ENCODE peak calls at places on chromosome 4, in five cellular contexts. Z, O, H, K and C are unnamed samples.

GRCh38 chr4:98416844-98417243 is 155.7 kb downstream of the RAP1GDS1 start:
- DNase-seq in Z (no peak), O (no peak), H (no peak), K (no peak), C (no peak)

GRCh38 chr4:6875431-6875831 is 34.2 kb upstream of the TBC1D14 start:
- DNase-seq in Z (no peak), O (no peak), H (no peak), K (no peak), C (no peak)

GRCh38 chr4:163048447-163048846 is 118.2 kb downstream of the NAF1 start:
- DNase-seq in Z (peak), O (peak), H (peak), K (peak), C (peak)

GRCh38 chr4:183837222-183837621 is 67.9 kb upstream of the STOX2 start:
- DNase-seq in Z (no peak), O (no peak), H (no peak), K (no peak), C (no peak)

GRCh38 chr4:27048350-27049100 is 187.9 kb downstream of the STIM2 start:
- DNase-seq in Z (no peak), O (no peak), H (peak), K (peak), C (peak)

GRCh38 chr4:185726931-185727330 is 85.1 kb downstream of the SORBS2 start:
- DNase-seq in Z (no peak), O (peak), H (no peak), K (no peak), C (no peak)

GRCh38 chr4:156779046-156779445 is 192.6 kb downstream of the PDGFC start:
- DNase-seq in Z (no peak), O (no peak), H (no peak), K (peak), C (no peak)

GRCh38 chr4:112144546-112145325 is 518 bp upstream of the FAM241A start:
- DNase-seq in Z (no peak), O (peak), H (no peak), K (no peak), C (no peak)

GRCh38 chr4:2862528-2862927 is 18.9 kb downstream of the ADD1 start:
- DNase-seq in Z (no peak), O (no peak), H (peak), K (peak), C (peak)

GRCh38 chr4:10098770-10099139 is 17.8 kb downstream of the WDR1 start:
- DNase-seq in Z (no peak), O (no peak), H (no peak), K (peak), C (no peak)

GRCh38 chr4:173046818-173047217 is 121.8 kb upstream of the GALNT7 start:
- DNase-seq in Z (peak), O (no peak), H (peak), K (peak), C (no peak)

GRCh38 chr4:41744572-41745291 is 3.8 kb downstream of the PHOX2B start:
- DNase-seq in Z (no peak), O (no peak), H (no peak), K (no peak), C (peak)

GRCh38 chr4:41746025-41746439 is 2.5 kb downstream of the PHOX2B start:
- DNase-seq in Z (no peak), O (no peak), H (peak), K (peak), C (no peak)

GRCh38 chr4:41747230-41748055 is 1.1 kb downstream of the PHOX2B start:
- DNase-seq in Z (no peak), O (no peak), H (peak), K (peak), C (peak)

GRCh38 chr4:41746440-41747229 is 1.9 kb downstream of the PHOX2B start:
- DNase-seq in Z (no peak), O (no peak), H (peak), K (no peak), C (peak)

GRCh38 chr4:41745292-41746024 is 3.1 kb downstream of the PHOX2B start:
- DNase-seq in Z (peak), O (no peak), H (peak), K (no peak), C (peak)
- H3K4me3 ChIP-seq in Z (no peak), O (no peak), H (no peak), K (no peak), C (no peak)

GRCh38 chr4:175807596-175807995 is 4.5 kb downstream of the GPM6A start:
- DNase-seq in Z (no peak), O (no peak), H (no peak), K (no peak), C (peak)
- H3K4me3 ChIP-seq in Z (no peak), O (no peak), H (no peak), K (no peak), C (no peak)

DNA sequence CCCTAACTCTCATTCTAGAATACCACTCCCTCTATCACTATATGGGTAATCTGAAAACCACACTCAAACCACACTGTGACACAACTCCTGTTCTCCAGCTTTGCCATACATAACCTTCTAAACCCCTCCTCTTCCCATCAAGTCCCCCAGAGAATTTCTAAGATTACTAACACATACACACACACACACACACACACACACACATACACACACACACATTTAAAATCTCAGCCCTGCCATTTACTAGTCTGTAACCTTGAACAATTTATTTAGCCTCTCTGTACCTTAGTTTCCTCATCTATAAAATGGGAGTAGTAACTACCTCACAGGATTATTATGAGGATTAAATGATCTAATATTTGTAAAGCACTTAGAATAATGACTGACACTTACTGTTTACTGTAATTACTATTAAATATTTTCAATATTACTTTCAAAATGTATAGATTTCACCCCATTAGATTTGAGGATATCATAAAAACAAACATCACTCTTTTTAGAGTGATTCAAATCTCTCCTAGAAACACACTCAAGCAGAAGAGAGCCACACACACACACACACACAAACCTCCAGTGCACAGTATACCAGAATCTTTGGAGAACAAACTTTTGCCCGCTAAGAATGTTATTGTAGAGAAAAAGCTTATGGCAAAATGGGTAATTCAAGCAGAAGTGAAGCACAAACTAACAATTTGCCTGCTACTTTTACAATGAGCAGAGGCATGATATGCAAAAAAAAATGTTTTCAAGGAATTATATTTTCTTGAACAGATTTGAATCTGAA is 3.8 kb downstream of the ANKRD50 start:
- DNase-seq in Z (no peak), O (no peak), H (no peak), K (peak), C (no peak)
- H3K4me3 ChIP-seq in Z (no peak), O (no peak), H (no peak), K (peak), C (no peak)

DNA sequence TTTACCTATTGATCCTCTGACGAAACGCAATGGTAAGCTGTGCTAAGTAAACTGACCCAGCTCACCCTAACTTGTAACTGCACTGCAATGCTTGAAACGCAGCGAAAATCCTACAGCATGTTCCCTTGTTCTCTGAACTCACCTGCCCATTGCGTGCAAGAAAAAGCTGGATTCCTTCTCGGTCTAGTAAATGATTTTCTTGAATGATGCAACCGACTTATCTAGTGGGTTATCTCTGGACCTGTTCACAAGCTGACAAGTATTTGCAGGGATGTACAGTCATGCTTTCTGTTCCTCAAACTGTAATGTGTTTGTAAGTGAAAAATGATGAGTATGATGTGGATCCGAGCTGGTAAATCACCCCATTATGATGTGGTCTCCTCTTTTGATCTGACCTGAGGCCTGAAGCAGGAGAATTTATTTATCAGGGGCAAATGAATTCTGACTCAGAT is 140.1 kb downstream of the BTC start:
- DNase-seq in Z (no peak), O (no peak), H (no peak), K (no peak), C (no peak)
- H3K4me3 ChIP-seq in Z (no peak), O (no peak), H (no peak), K (no peak), C (no peak)